ENCODE peak calls at places on chromosomes 11 and 22, in six cellular contexts. One of them, this sample, is unnamed.

GRCh38 chr11:57842873-57843272 is 81.3 kb downstream of the CTNND1 start:
- DNase-seq in activated CD8-positive, alpha-beta memory T cell treated with anti-CD3 and anti-CD28 coated beads for 24 hours: no peak
- DNase-seq in A549: no peak
- DNase-seq in effector memory CD4-positive, alpha-beta T cell: no peak
- DNase-seq in posterior cingulate gyrus: no peak
- DNase-seq in GM04504: no peak
- DNase-seq in this sample: no peak

GRCh38 chr11:107702723-107703122 is 9.1 kb downstream of the SLN start:
- DNase-seq in activated CD8-positive, alpha-beta memory T cell treated with anti-CD3 and anti-CD28 coated beads for 24 hours: no peak
- DNase-seq in A549: no peak
- DNase-seq in effector memory CD4-positive, alpha-beta T cell: no peak
- DNase-seq in posterior cingulate gyrus: no peak
- DNase-seq in GM04504: no peak
- DNase-seq in this sample: no peak

GRCh38 chr22:19905619-19906276 is 35.8 kb upstream of the COMT start:
- DNase-seq in activated CD8-positive, alpha-beta memory T cell treated with anti-CD3 and anti-CD28 coated beads for 24 hours: no peak
- DNase-seq in A549: no peak
- DNase-seq in effector memory CD4-positive, alpha-beta T cell: no peak
- DNase-seq in posterior cingulate gyrus: no peak
- DNase-seq in GM04504: no peak
- DNase-seq in this sample: no peak

GRCh38 chr11:122202951-122203456 is 87.0 kb upstream of the BLID start:
- DNase-seq in activated CD8-positive, alpha-beta memory T cell treated with anti-CD3 and anti-CD28 coated beads for 24 hours: peak
- DNase-seq in A549: peak
- DNase-seq in effector memory CD4-positive, alpha-beta T cell: no peak
- DNase-seq in posterior cingulate gyrus: peak
- DNase-seq in GM04504: no peak
- DNase-seq in this sample: no peak

GRCh38 chr22:23137905-23138520 is 3.8 kb downstream of the RSPH14 start:
- DNase-seq in activated CD8-positive, alpha-beta memory T cell treated with anti-CD3 and anti-CD28 coated beads for 24 hours: peak
- DNase-seq in A549: no peak
- DNase-seq in effector memory CD4-positive, alpha-beta T cell: peak
- DNase-seq in posterior cingulate gyrus: peak
- DNase-seq in GM04504: no peak
- DNase-seq in this sample: no peak

GRCh38 chr22:36562261-36562835 is 33.4 kb upstream of the EIF3D start:
- DNase-seq in activated CD8-positive, alpha-beta memory T cell treated with anti-CD3 and anti-CD28 coated beads for 24 hours: no peak
- DNase-seq in A549: peak
- DNase-seq in effector memory CD4-positive, alpha-beta T cell: no peak
- DNase-seq in posterior cingulate gyrus: no peak
- DNase-seq in GM04504: no peak
- DNase-seq in this sample: no peak

GRCh38 chr11:44630511-44631210 is 65.2 kb downstream of the CD82 start:
- DNase-seq in activated CD8-positive, alpha-beta memory T cell treated with anti-CD3 and anti-CD28 coated beads for 24 hours: peak
- DNase-seq in A549: no peak
- DNase-seq in effector memory CD4-positive, alpha-beta T cell: no peak
- DNase-seq in posterior cingulate gyrus: no peak
- DNase-seq in GM04504: no peak
- DNase-seq in this sample: no peak

GRCh38 chr11:130322126-130322525 is 7.4 kb upstream of the ZBTB44 start:
- DNase-seq in activated CD8-positive, alpha-beta memory T cell treated with anti-CD3 and anti-CD28 coated beads for 24 hours: no peak
- DNase-seq in A549: no peak
- DNase-seq in effector memory CD4-positive, alpha-beta T cell: no peak
- DNase-seq in posterior cingulate gyrus: no peak
- DNase-seq in GM04504: no peak
- DNase-seq in this sample: no peak

GRCh38 chr11:115471367-115471766 is 32.8 kb downstream of the CADM1 start:
- DNase-seq in activated CD8-positive, alpha-beta memory T cell treated with anti-CD3 and anti-CD28 coated beads for 24 hours: no peak
- DNase-seq in A549: no peak
- DNase-seq in effector memory CD4-positive, alpha-beta T cell: no peak
- DNase-seq in posterior cingulate gyrus: no peak
- DNase-seq in GM04504: no peak
- DNase-seq in this sample: no peak

GRCh38 chr11:119617343-119617713 is 111.7 kb downstream of the NECTIN1 start:
- DNase-seq in activated CD8-positive, alpha-beta memory T cell treated with anti-CD3 and anti-CD28 coated beads for 24 hours: no peak
- DNase-seq in A549: no peak
- DNase-seq in effector memory CD4-positive, alpha-beta T cell: no peak
- DNase-seq in posterior cingulate gyrus: no peak
- DNase-seq in GM04504: no peak
- DNase-seq in this sample: no peak

GRCh38 chr11:60918941-60919275 is 5.0 kb downstream of the TMEM109 start:
- DNase-seq in activated CD8-positive, alpha-beta memory T cell treated with anti-CD3 and anti-CD28 coated beads for 24 hours: no peak
- DNase-seq in A549: no peak
- DNase-seq in effector memory CD4-positive, alpha-beta T cell: no peak
- DNase-seq in posterior cingulate gyrus: no peak
- DNase-seq in GM04504: no peak
- DNase-seq in this sample: no peak

GRCh38 chr11:68164437-68164836 is 43.2 kb upstream of the CHKA start:
- DNase-seq in activated CD8-positive, alpha-beta memory T cell treated with anti-CD3 and anti-CD28 coated beads for 24 hours: no peak
- DNase-seq in A549: no peak
- DNase-seq in effector memory CD4-positive, alpha-beta T cell: no peak
- DNase-seq in posterior cingulate gyrus: no peak
- DNase-seq in GM04504: no peak
- DNase-seq in this sample: no peak

GRCh38 chr11:65471410-65471762 is 27.5 kb upstream of the MALAT1 start:
- DNase-seq in activated CD8-positive, alpha-beta memory T cell treated with anti-CD3 and anti-CD28 coated beads for 24 hours: peak
- DNase-seq in A549: peak
- DNase-seq in effector memory CD4-positive, alpha-beta T cell: no peak
- DNase-seq in posterior cingulate gyrus: peak
- DNase-seq in GM04504: no peak
- DNase-seq in this sample: no peak

GRCh38 chr22:26602127-26602526 is 12.2 kb upstream of the TPST2 start:
- DNase-seq in activated CD8-positive, alpha-beta memory T cell treated with anti-CD3 and anti-CD28 coated beads for 24 hours: no peak
- DNase-seq in A549: no peak
- DNase-seq in effector memory CD4-positive, alpha-beta T cell: no peak
- DNase-seq in posterior cingulate gyrus: no peak
- DNase-seq in GM04504: no peak
- DNase-seq in this sample: no peak

GRCh38 chr11:72072348-72072747 is 8.0 kb downstream of the NUMA1 start:
- DNase-seq in activated CD8-positive, alpha-beta memory T cell treated with anti-CD3 and anti-CD28 coated beads for 24 hours: no peak
- DNase-seq in A549: no peak
- DNase-seq in effector memory CD4-positive, alpha-beta T cell: no peak
- DNase-seq in posterior cingulate gyrus: no peak
- DNase-seq in GM04504: peak
- DNase-seq in this sample: no peak

GRCh38 chr11:27390959-27391326 is 27.9 kb upstream of the CCDC34 start:
- DNase-seq in activated CD8-positive, alpha-beta memory T cell treated with anti-CD3 and anti-CD28 coated beads for 24 hours: no peak
- DNase-seq in A549: no peak
- DNase-seq in effector memory CD4-positive, alpha-beta T cell: no peak
- DNase-seq in posterior cingulate gyrus: no peak
- DNase-seq in GM04504: no peak
- DNase-seq in this sample: no peak

GRCh38 chr22:42887523-42888507 is 30.7 kb upstream of the ARFGAP3 start:
- DNase-seq in activated CD8-positive, alpha-beta memory T cell treated with anti-CD3 and anti-CD28 coated beads for 24 hours: no peak
- DNase-seq in A549: no peak
- DNase-seq in effector memory CD4-positive, alpha-beta T cell: no peak
- DNase-seq in posterior cingulate gyrus: no peak
- DNase-seq in GM04504: no peak
- DNase-seq in this sample: no peak

GRCh38 chr11:15587059-15587458 is 472.3 kb downstream of the INSC start:
- DNase-seq in activated CD8-positive, alpha-beta memory T cell treated with anti-CD3 and anti-CD28 coated beads for 24 hours: no peak
- DNase-seq in A549: no peak
- DNase-seq in effector memory CD4-positive, alpha-beta T cell: no peak
- DNase-seq in posterior cingulate gyrus: no peak
- DNase-seq in GM04504: no peak
- DNase-seq in this sample: no peak

GRCh38 chr22:45096256-45096907 is 67.3 kb upstream of the NUP50 start:
- DNase-seq in activated CD8-positive, alpha-beta memory T cell treated with anti-CD3 and anti-CD28 coated beads for 24 hours: peak
- DNase-seq in A549: peak
- DNase-seq in effector memory CD4-positive, alpha-beta T cell: no peak
- DNase-seq in posterior cingulate gyrus: no peak
- DNase-seq in GM04504: peak
- DNase-seq in this sample: peak

GRCh38 chr11:76132268-76132667 is 74.0 kb downstream of the WNT11 start:
- DNase-seq in activated CD8-positive, alpha-beta memory T cell treated with anti-CD3 and anti-CD28 coated beads for 24 hours: no peak
- DNase-seq in A549: no peak
- DNase-seq in effector memory CD4-positive, alpha-beta T cell: no peak
- DNase-seq in posterior cingulate gyrus: no peak
- DNase-seq in GM04504: no peak
- DNase-seq in this sample: no peak

GRCh38 chr22:38315801-38316339 is 1.4 kb downstream of the CSNK1E start:
- DNase-seq in activated CD8-positive, alpha-beta memory T cell treated with anti-CD3 and anti-CD28 coated beads for 24 hours: no peak
- DNase-seq in A549: no peak
- DNase-seq in effector memory CD4-positive, alpha-beta T cell: no peak
- DNase-seq in posterior cingulate gyrus: no peak
- DNase-seq in GM04504: no peak
- DNase-seq in this sample: no peak

GRCh38 chr11:102757823-102758549 is 22.4 kb downstream of the MMP10 start:
- DNase-seq in activated CD8-positive, alpha-beta memory T cell treated with anti-CD3 and anti-CD28 coated beads for 24 hours: no peak
- DNase-seq in A549: no peak
- DNase-seq in effector memory CD4-positive, alpha-beta T cell: no peak
- DNase-seq in posterior cingulate gyrus: no peak
- DNase-seq in GM04504: no peak
- DNase-seq in this sample: no peak

GRCh38 chr11:109304159-109304558 is 117.8 kb upstream of the C11orf87 start:
- DNase-seq in activated CD8-positive, alpha-beta memory T cell treated with anti-CD3 and anti-CD28 coated beads for 24 hours: no peak
- DNase-seq in A549: no peak
- DNase-seq in effector memory CD4-positive, alpha-beta T cell: no peak
- DNase-seq in posterior cingulate gyrus: no peak
- DNase-seq in GM04504: no peak
- DNase-seq in this sample: no peak

GRCh38 chr11:64415286-64415685 is 56.3 kb downstream of the RPS6KA4 start:
- DNase-seq in activated CD8-positive, alpha-beta memory T cell treated with anti-CD3 and anti-CD28 coated beads for 24 hours: no peak
- DNase-seq in A549: no peak
- DNase-seq in effector memory CD4-positive, alpha-beta T cell: no peak
- DNase-seq in posterior cingulate gyrus: no peak
- DNase-seq in GM04504: no peak
- DNase-seq in this sample: no peak

GRCh38 chr11:24661313-24661712 is 164.5 kb downstream of the LUZP2 start:
- DNase-seq in activated CD8-positive, alpha-beta memory T cell treated with anti-CD3 and anti-CD28 coated beads for 24 hours: no peak
- DNase-seq in A549: no peak
- DNase-seq in effector memory CD4-positive, alpha-beta T cell: no peak
- DNase-seq in posterior cingulate gyrus: no peak
- DNase-seq in GM04504: no peak
- DNase-seq in this sample: no peak